ENCODE peak calls at places on chromosome 20, in seven cellular contexts. One of them, this sample, is unnamed.

GRCh38 chr20:35539756-35540212 is 2.1 kb upstream of the ERGIC3 start:
- DNase-seq in HCT116: no peak
- DNase-seq in lower lobe of right lung: peak; percentile 66
- DNase-seq in heart left ventricle: no peak
- DNase-seq in pancreas: peak; percentile 16
- DNase-seq in small intestine: peak; percentile 88
- DNase-seq in psoas muscle: peak; percentile 41
- DNase-seq in this sample: no peak

GRCh38 chr20:25058051-25058796 is at the start of gene ACSS1:
- DNase-seq in pancreas: peak; percentile 59
- DNase-seq in heart left ventricle: peak; percentile 85
- DNase-seq in psoas muscle: peak; percentile 84
- DNase-seq in small intestine: peak; percentile 82
- DNase-seq in lower lobe of right lung: peak; percentile 83
- DNase-seq in HCT116: no peak
- DNase-seq in this sample: peak; percentile 73

GRCh38 chr20:40080059-40080652 is 608.9 kb downstream of the MAFB start:
- DNase-seq in small intestine: no peak
- DNase-seq in heart left ventricle: no peak
- DNase-seq in HCT116: no peak
- DNase-seq in pancreas: no peak
- DNase-seq in psoas muscle: no peak
- DNase-seq in lower lobe of right lung: no peak
- DNase-seq in this sample: no peak

GRCh38 chr20:16539280-16539679 is 34.0 kb downstream of the KIF16B start:
- DNase-seq in psoas muscle: no peak
- DNase-seq in HCT116: no peak
- DNase-seq in pancreas: no peak
- DNase-seq in small intestine: peak; percentile 79
- DNase-seq in heart left ventricle: no peak
- DNase-seq in lower lobe of right lung: no peak
- DNase-seq in this sample: no peak

GRCh38 chr20:11849976-11850670 is 67.6 kb upstream of the BTBD3 start:
- DNase-seq in heart left ventricle: no peak
- DNase-seq in HCT116: peak; percentile 8
- DNase-seq in small intestine: no peak
- DNase-seq in lower lobe of right lung: no peak
- DNase-seq in pancreas: no peak
- DNase-seq in psoas muscle: peak; percentile 46
- DNase-seq in this sample: no peak

GRCh38 chr20:32271620-32272019 is 5.8 kb upstream of the KIF3B start:
- DNase-seq in psoas muscle: no peak
- DNase-seq in heart left ventricle: no peak
- DNase-seq in lower lobe of right lung: no peak
- DNase-seq in HCT116: no peak
- DNase-seq in pancreas: no peak
- DNase-seq in small intestine: no peak
- DNase-seq in this sample: no peak

GRCh38 chr20:30168025-30168799 is 1089.3 kb upstream of the DEFB115 start:
- DNase-seq in psoas muscle: no peak
- DNase-seq in pancreas: no peak
- DNase-seq in small intestine: no peak
- DNase-seq in heart left ventricle: peak; percentile 24
- DNase-seq in HCT116: no peak
- DNase-seq in lower lobe of right lung: peak; percentile 45
- DNase-seq in this sample: no peak

GRCh38 chr20:33401042-33401921 is at the start of gene CDK5RAP1:
- DNase-seq in heart left ventricle: peak; percentile 90
- DNase-seq in psoas muscle: peak; percentile 91
- DNase-seq in lower lobe of right lung: peak; percentile 90
- DNase-seq in pancreas: peak; percentile 73
- DNase-seq in HCT116: peak; percentile 88
- DNase-seq in small intestine: peak; percentile 88
- DNase-seq in this sample: peak; percentile 82

GRCh38 chr20:56285496-56285895 is 37.0 kb downstream of the MC3R start:
- DNase-seq in small intestine: no peak
- DNase-seq in pancreas: no peak
- DNase-seq in psoas muscle: no peak
- DNase-seq in HCT116: no peak
- DNase-seq in lower lobe of right lung: no peak
- DNase-seq in heart left ventricle: no peak
- DNase-seq in this sample: no peak

GRCh38 chr20:24756292-24757025 is 192.6 kb upstream of the CST7 start:
- DNase-seq in psoas muscle: no peak
- DNase-seq in pancreas: no peak
- DNase-seq in HCT116: no peak
- DNase-seq in lower lobe of right lung: no peak
- DNase-seq in heart left ventricle: no peak
- DNase-seq in small intestine: no peak
- DNase-seq in this sample: no peak

GRCh38 chr20:58018590-58018989 is 209.9 kb downstream of the ANKRD60 start:
- DNase-seq in lower lobe of right lung: no peak
- DNase-seq in small intestine: no peak
- DNase-seq in heart left ventricle: no peak
- DNase-seq in psoas muscle: no peak
- DNase-seq in pancreas: no peak
- DNase-seq in HCT116: no peak
- DNase-seq in this sample: no peak

GRCh38 chr20:61631770-61632169 is 379.7 kb downstream of the CDH4 start:
- DNase-seq in pancreas: no peak
- DNase-seq in HCT116: no peak
- DNase-seq in psoas muscle: no peak
- DNase-seq in lower lobe of right lung: no peak
- DNase-seq in heart left ventricle: no peak
- DNase-seq in small intestine: no peak
- DNase-seq in this sample: no peak

GRCh38 chr20:6558361-6558760 is 209.1 kb upstream of the BMP2 start:
- DNase-seq in small intestine: no peak
- DNase-seq in psoas muscle: no peak
- DNase-seq in pancreas: no peak
- DNase-seq in HCT116: no peak
- DNase-seq in lower lobe of right lung: no peak
- DNase-seq in heart left ventricle: no peak
- DNase-seq in this sample: no peak
- H3K9me3 ChIP-seq in small intestine: no peaks in the 10 kb centered on the region
- H3K9me3 ChIP-seq in psoas muscle: no peaks in the 10 kb centered on the region
- H3K9me3 ChIP-seq in pancreas: no peaks in the 10 kb centered on the region
- H3K9me3 ChIP-seq in HCT116: peaks cover 4% of the 10 kb centered on the region
- H3K9me3 ChIP-seq in lower lobe of right lung: no peaks in the 10 kb centered on the region
- H3K9me3 ChIP-seq in heart left ventricle: no peaks in the 10 kb centered on the region
- H3K9me3 ChIP-seq in this sample: no peaks in the 10 kb centered on the region

GRCh38 chr20:63652192-63652980 is 838 bp downstream of the STMN3 start:
- DNase-seq in small intestine: no peak
- DNase-seq in psoas muscle: peak; percentile 65
- DNase-seq in HCT116: no peak
- DNase-seq in lower lobe of right lung: peak; percentile 48
- DNase-seq in pancreas: no peak
- DNase-seq in heart left ventricle: no peak
- DNase-seq in this sample: peak; percentile 49
- H3K27me3 ChIP-seq in small intestine: no peaks in the 10 kb centered on the region
- H3K27me3 ChIP-seq in psoas muscle: no peaks in the 10 kb centered on the region
- H3K27me3 ChIP-seq in HCT116: no peaks in the 10 kb centered on the region
- H3K27me3 ChIP-seq in lower lobe of right lung: peaks cover 14% of the 10 kb centered on the region
- H3K27me3 ChIP-seq in pancreas: no peaks in the 10 kb centered on the region
- H3K27me3 ChIP-seq in heart left ventricle: peaks cover 8% of the 10 kb centered on the region
- H3K27me3 ChIP-seq in this sample: no peaks in the 10 kb centered on the region

DNA sequence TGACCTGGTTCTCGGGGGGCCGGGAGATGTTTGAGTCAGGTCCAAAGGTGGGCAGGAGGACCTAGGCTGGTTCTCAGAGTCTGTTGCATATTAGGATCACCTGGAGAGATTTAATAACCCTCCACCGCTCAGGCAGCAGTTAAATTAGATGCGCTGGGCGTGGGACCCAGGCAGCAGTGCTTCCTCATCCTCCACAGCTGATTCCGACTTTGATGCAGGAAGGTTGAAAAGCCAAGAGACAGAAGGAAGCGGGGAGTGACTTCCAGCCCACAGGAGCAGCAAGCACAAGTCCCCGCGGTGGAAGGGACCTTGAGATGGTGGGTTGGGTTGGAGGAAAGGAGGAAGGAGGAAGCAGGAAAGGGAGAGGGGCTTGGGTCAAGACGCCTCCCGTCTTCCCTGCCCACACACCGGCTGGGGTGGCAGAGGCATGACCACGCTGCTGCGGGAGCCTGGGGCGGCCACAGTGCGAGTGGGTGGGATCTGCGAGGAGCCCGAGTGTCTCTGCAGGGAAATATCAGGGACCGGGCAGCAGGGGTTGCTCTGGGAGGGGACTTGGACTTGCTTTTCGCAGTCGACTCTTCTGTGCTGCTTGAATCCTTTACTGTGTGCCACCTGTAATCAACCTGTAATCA is 146.0 kb downstream of the PHACTR3 start:
- DNase-seq in psoas muscle: no peak
- DNase-seq in lower lobe of right lung: no peak
- DNase-seq in pancreas: no peak
- DNase-seq in small intestine: no peak
- DNase-seq in HCT116: no peak
- DNase-seq in heart left ventricle: no peak
- DNase-seq in this sample: no peak
- H3K9me3 ChIP-seq in psoas muscle: no peaks in the 10 kb centered on the region
- H3K9me3 ChIP-seq in lower lobe of right lung: no peaks in the 10 kb centered on the region
- H3K9me3 ChIP-seq in pancreas: no peaks in the 10 kb centered on the region
- H3K9me3 ChIP-seq in small intestine: no peaks in the 10 kb centered on the region
- H3K9me3 ChIP-seq in HCT116: no peaks in the 10 kb centered on the region
- H3K9me3 ChIP-seq in heart left ventricle: no peaks in the 10 kb centered on the region
- H3K9me3 ChIP-seq in this sample: no peaks in the 10 kb centered on the region

GRCh38 chr20:2331092-2331491 is 35.3 kb downstream of the TGM3 start:
- DNase-seq in small intestine: no peak
- DNase-seq in lower lobe of right lung: no peak
- DNase-seq in pancreas: no peak
- DNase-seq in psoas muscle: no peak
- DNase-seq in heart left ventricle: no peak
- DNase-seq in HCT116: no peak
- DNase-seq in this sample: no peak

GRCh38 chr20:2329286-2329685 is 33.5 kb downstream of the TGM3 start:
- DNase-seq in pancreas: no peak
- DNase-seq in lower lobe of right lung: no peak
- DNase-seq in psoas muscle: no peak
- DNase-seq in HCT116: no peak
- DNase-seq in heart left ventricle: no peak
- DNase-seq in small intestine: no peak
- DNase-seq in this sample: no peak

GRCh38 chr20:2327620-2328555 is 32.1 kb downstream of the TGM3 start:
- DNase-seq in pancreas: no peak
- DNase-seq in small intestine: no peak
- DNase-seq in HCT116: no peak
- DNase-seq in lower lobe of right lung: no peak
- DNase-seq in heart left ventricle: no peak
- DNase-seq in psoas muscle: no peak
- DNase-seq in this sample: no peak

GRCh38 chr20:2331901-2332565 is 36.2 kb downstream of the TGM3 start:
- DNase-seq in pancreas: no peak
- DNase-seq in HCT116: no peak
- DNase-seq in psoas muscle: no peak
- DNase-seq in heart left ventricle: no peak
- DNase-seq in small intestine: no peak
- DNase-seq in lower lobe of right lung: no peak
- DNase-seq in this sample: no peak

GRCh38 chr20:2330090-2330695 is 34.4 kb downstream of the TGM3 start:
- DNase-seq in psoas muscle: no peak
- DNase-seq in lower lobe of right lung: no peak
- DNase-seq in HCT116: no peak
- DNase-seq in pancreas: peak; percentile 31
- DNase-seq in small intestine: peak; percentile 44
- DNase-seq in heart left ventricle: no peak
- DNase-seq in this sample: no peak
- H3K27me3 ChIP-seq in psoas muscle: no peaks in the 10 kb centered on the region
- H3K27me3 ChIP-seq in lower lobe of right lung: peaks cover 7% of the 10 kb centered on the region
- H3K27me3 ChIP-seq in HCT116: peaks cover 9% of the 10 kb centered on the region
- H3K27me3 ChIP-seq in pancreas: no peaks in the 10 kb centered on the region
- H3K27me3 ChIP-seq in small intestine: no peaks in the 10 kb centered on the region
- H3K27me3 ChIP-seq in heart left ventricle: no peaks in the 10 kb centered on the region
- H3K27me3 ChIP-seq in this sample: no peaks in the 10 kb centered on the region

GRCh38 chr20:52402514-52402913 is 210.9 kb upstream of the ZFP64 start:
- DNase-seq in heart left ventricle: no peak
- DNase-seq in lower lobe of right lung: no peak
- DNase-seq in small intestine: no peak
- DNase-seq in psoas muscle: no peak
- DNase-seq in HCT116: no peak
- DNase-seq in pancreas: no peak
- DNase-seq in this sample: no peak
- H3K9me3 ChIP-seq in heart left ventricle: no peaks in the 10 kb centered on the region
- H3K9me3 ChIP-seq in lower lobe of right lung: no peaks in the 10 kb centered on the region
- H3K9me3 ChIP-seq in small intestine: no peaks in the 10 kb centered on the region
- H3K9me3 ChIP-seq in psoas muscle: no peaks in the 10 kb centered on the region
- H3K9me3 ChIP-seq in HCT116: no peaks in the 10 kb centered on the region
- H3K9me3 ChIP-seq in pancreas: no peaks in the 10 kb centered on the region
- H3K9me3 ChIP-seq in this sample: no peaks in the 10 kb centered on the region

GRCh38 chr20:37413023-37413334 is 67.0 kb downstream of the SRC start:
- DNase-seq in HCT116: no peak
- DNase-seq in psoas muscle: no peak
- DNase-seq in small intestine: no peak
- DNase-seq in pancreas: no peak
- DNase-seq in lower lobe of right lung: no peak
- DNase-seq in heart left ventricle: no peak
- DNase-seq in this sample: no peak
- H3K27me3 ChIP-seq in HCT116: peaks cover 7% of the 10 kb centered on the region
- H3K27me3 ChIP-seq in psoas muscle: no peaks in the 10 kb centered on the region
- H3K27me3 ChIP-seq in small intestine: no peaks in the 10 kb centered on the region
- H3K27me3 ChIP-seq in pancreas: no peaks in the 10 kb centered on the region
- H3K27me3 ChIP-seq in lower lobe of right lung: peaks cover 18% of the 10 kb centered on the region
- H3K27me3 ChIP-seq in heart left ventricle: peaks cover 10% of the 10 kb centered on the region
- H3K27me3 ChIP-seq in this sample: no peaks in the 10 kb centered on the region

GRCh38 chr20:142290-142689 is at the start of gene DEFB126:
- DNase-seq in pancreas: no peak
- DNase-seq in heart left ventricle: no peak
- DNase-seq in psoas muscle: no peak
- DNase-seq in small intestine: no peak
- DNase-seq in HCT116: no peak
- DNase-seq in lower lobe of right lung: no peak
- DNase-seq in this sample: no peak
- H3K9me3 ChIP-seq in pancreas: no peaks in the 10 kb centered on the region
- H3K9me3 ChIP-seq in heart left ventricle: no peaks in the 10 kb centered on the region
- H3K9me3 ChIP-seq in psoas muscle: no peaks in the 10 kb centered on the region
- H3K9me3 ChIP-seq in small intestine: no peaks in the 10 kb centered on the region
- H3K9me3 ChIP-seq in HCT116: no peaks in the 10 kb centered on the region
- H3K9me3 ChIP-seq in lower lobe of right lung: no peaks in the 10 kb centered on the region
- H3K9me3 ChIP-seq in this sample: no peaks in the 10 kb centered on the region

This sample was measured in naive thymus-derived CD4-positive, alpha-beta T cell.